ENCODE peak calls at places on chromosomes 5 and 9, in eight cellular contexts. C is colonic mucosa; D is Panc1; X is heart left ventricle; O is fibroblast of pulmonary artery; Z is CD8-positive, alpha-beta T cell; P is neural crest cell; V is choroid plexus epithelial cell. E is an unnamed sample.

GRCh38 chr9:116337015-116337414 is 183.4 kb downstream of the PAPPA start:
- DNase-seq in C (no peak), D (no peak), O (peak), X (no peak), V (peak), P (no peak), Z (no peak), E (no peak)

GRCh38 chr5:168898261-168898911 is 319.2 kb upstream of the PANK3 start:
- DNase-seq in V (no peak), O (no peak), P (no peak), Z (no peak), D (no peak), X (no peak), C (no peak), E (no peak)

GRCh38 chr9:110687497-110687896 is 18.9 kb downstream of the MUSK start:
- DNase-seq in X (no peak), D (no peak), O (no peak), C (no peak), P (no peak), Z (no peak), V (no peak), E (no peak)

GRCh38 chr9:3873818-3874217 is 348.0 kb upstream of the RFX3 start:
- DNase-seq in X (no peak), D (no peak), O (peak), C (no peak), P (no peak), Z (no peak), V (peak), E (no peak)

GRCh38 chr9:135090081-135090480 is 2.6 kb downstream of the OLFM1 start:
- DNase-seq in O (no peak), C (no peak), D (no peak), V (no peak), Z (no peak), P (no peak), X (no peak), E (no peak)

GRCh38 chr9:104269996-104270963 is 176.2 kb downstream of the SMC2 start:
- DNase-seq in C (no peak), P (no peak), Z (no peak), X (no peak), O (no peak), V (no peak), D (no peak), E (no peak)

GRCh38 chr9:72132052-72132451 is 17.2 kb upstream of the GDA start:
- DNase-seq in O (no peak), C (no peak), P (no peak), Z (no peak), V (no peak), X (no peak), D (no peak), E (no peak)

GRCh38 chr9:86043999-86044398 is 55.4 kb downstream of the GOLM1 start:
- DNase-seq in C (no peak), O (no peak), Z (no peak), X (no peak), P (no peak), D (no peak), V (no peak), E (no peak)

GRCh38 chr5:174825587-174825986 is 101.2 kb downstream of the MSX2 start:
- DNase-seq in O (no peak), Z (no peak), C (no peak), P (no peak), X (no peak), D (no peak), V (peak), E (no peak)

GRCh38 chr5:135696317-135696716 is 117.5 kb upstream of the CXCL14 start:
- DNase-seq in X (no peak), D (no peak), Z (no peak), P (no peak), V (no peak), O (no peak), C (no peak), E (no peak)

GRCh38 chr5:95422842-95423241 is 31.7 kb downstream of the FAM81B start:
- DNase-seq in P (no peak), O (peak), D (no peak), V (peak), X (no peak), C (no peak), Z (no peak), E (no peak)

GRCh38 chr5:172149073-172149472 is 39.0 kb downstream of the STK10 start:
- DNase-seq in O (peak), D (no peak), Z (no peak), V (peak), X (no peak), C (no peak), P (no peak), E (no peak)

GRCh38 chr9:137236238-137236935 is 4.7 kb upstream of the TUBB4B start:
- DNase-seq in X (peak), V (peak), D (no peak), Z (peak), O (peak), C (peak), P (peak), E (peak)

GRCh38 chr5:118435131-118435530 is 553.2 kb downstream of the DTWD2 start:
- DNase-seq in Z (no peak), P (no peak), D (no peak), X (no peak), C (no peak), O (no peak), V (no peak), E (no peak)

GRCh38 chr5:72065751-72066255 is 41.5 kb upstream of the MAP1B start:
- DNase-seq in Z (no peak), O (peak), P (peak), X (no peak), V (peak), C (no peak), D (no peak), E (no peak)

GRCh38 chr9:125700791-125701190 is 6.2 kb downstream of the MAPKAP1 start:
- DNase-seq in P (no peak), Z (no peak), V (no peak), C (no peak), O (no peak), X (no peak), D (no peak), E (no peak)

GRCh38 chr9:6959275-6960000 is 201.7 kb downstream of the KDM4C start:
- DNase-seq in P (no peak), Z (no peak), C (no peak), D (no peak), V (no peak), O (no peak), X (no peak), E (no peak)

DNA sequence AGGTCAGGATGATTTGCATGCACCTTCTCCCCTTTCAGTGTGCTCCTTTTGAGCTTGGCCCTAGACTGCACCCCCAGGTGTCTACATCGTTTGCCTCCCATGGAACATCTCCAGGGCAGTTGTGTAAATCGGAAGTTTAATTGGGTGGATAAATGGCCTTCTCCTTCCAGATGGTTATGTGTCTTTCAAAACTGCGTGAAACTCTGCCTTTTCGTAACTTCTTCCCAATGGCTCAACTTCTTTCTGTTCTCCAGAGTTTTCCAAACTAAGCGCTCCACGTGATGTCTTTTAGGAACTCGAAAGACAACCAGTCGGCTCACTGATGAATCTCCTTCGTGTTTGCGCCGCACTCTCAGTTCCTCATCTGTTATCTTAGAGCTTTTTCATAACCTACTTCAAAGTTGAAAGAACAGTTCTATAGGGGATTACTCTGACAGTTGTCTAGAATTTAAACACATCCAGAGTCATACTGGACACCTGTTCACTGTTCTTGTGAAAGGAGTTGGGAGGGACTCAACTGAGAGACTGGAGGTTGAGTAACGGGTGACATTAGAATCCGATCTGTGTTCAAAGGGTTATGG is 1.8 kb downstream of the ADAMTS19 start:
- DNase-seq in X (no peak), Z (no peak), D (no peak), P (no peak), O (no peak), C (no peak), V (no peak), E (no peak)
- TF ChIP-seq CTCF in X (no peak), Z (no peak), D (peak), P (peak), O (no peak), C (no peak), V (no peak), E (no peak)

DNA sequence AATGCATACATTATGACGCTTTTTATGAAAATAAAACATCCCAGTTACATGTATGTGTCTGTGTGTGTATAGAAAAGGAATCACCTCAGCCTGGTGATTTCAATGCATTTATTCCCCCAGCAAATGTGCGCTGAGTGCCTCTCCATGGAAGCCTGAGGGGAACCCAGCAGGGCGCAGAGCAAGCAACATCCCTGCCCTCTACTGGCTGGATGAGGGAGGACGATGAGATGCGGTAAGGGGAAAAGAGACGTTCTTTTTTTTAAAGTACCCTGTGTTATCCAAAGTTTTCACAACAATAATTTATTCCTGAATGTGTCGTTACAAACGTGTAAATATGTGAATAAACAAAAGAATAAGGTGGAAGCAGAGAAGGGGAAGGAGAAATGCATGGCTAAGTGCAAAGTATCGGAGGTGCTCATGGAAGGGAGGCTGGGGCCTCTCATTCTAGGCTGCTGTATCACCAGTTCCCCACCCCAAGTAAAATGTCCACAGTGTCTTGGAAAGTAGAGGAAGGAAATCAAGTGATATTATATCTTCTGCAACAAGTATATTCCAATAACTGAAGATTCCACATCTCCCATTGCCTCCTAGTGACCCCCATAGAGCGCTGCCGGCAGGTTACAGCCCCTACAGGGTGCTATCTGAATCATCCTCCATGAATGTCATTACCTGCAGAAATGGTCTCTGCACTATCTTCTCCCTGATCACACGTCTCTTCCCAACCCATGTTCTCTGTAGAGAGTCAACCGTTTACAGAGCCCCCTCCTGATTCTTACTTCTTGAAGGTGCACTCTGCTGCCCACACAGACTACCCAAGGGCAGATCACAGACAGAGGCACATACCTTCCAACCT is 13.0 kb upstream of the ABLIM3 start:
- DNase-seq in D (no peak), V (peak), X (no peak), C (no peak), O (peak), P (peak), Z (no peak), E (no peak)
- TF ChIP-seq CTCF in D (peak), V (peak), X (peak), C (peak), O (peak), P (peak), Z (peak), E (peak)

DNA sequence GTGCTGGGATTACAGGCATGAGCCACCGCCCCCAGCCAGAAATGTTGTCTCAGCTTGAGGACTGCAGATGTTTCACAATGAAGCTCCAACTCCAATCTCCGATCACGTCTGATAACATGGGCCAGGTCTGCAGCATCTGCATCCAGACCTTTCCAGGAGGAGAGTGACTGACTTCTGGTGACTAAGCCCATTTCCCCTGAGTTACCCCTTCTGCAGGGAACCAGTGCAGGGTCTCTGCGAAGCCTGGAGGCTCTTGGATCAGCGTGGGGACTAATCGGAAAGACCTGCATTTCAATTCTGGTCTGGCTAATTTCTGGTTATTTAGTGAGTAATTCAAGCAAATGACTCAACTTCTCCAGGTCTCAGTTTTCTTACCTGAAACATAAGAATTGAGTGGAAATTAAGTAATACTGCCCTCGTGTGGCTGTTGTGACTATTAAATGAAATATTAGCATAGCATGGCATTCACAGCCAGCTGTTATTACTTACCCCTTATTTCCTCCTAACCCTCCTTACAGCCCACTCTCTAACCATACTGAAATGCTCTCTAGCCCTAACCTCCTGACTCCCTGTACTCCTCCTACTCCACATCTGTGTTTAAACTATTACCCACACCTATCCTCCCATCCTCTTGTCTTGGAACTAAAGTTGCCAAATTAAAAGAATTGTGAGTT is 2.2 kb upstream of the GNPDA1 start:
- DNase-seq in V (peak), P (peak), X (no peak), O (peak), D (peak), C (peak), Z (no peak), E (peak)
- TF ChIP-seq CTCF in V (peak), P (peak), X (peak), O (peak), D (peak), C (peak), Z (peak), E (peak)

GRCh38 chr9:78962186-78962585 is 609.6 kb upstream of the TLE4 start:
- DNase-seq in D (no peak), O (no peak), C (no peak), P (no peak), X (no peak), V (no peak), Z (no peak), E (no peak)

GRCh38 chr9:78954286-78954685 is 617.5 kb upstream of the TLE4 start:
- DNase-seq in V (peak), D (no peak), Z (no peak), P (no peak), X (no peak), O (no peak), C (no peak), E (no peak)

GRCh38 chr9:78963911-78964310 is 607.9 kb upstream of the TLE4 start:
- DNase-seq in O (no peak), D (no peak), Z (no peak), P (no peak), C (no peak), X (no peak), V (no peak), E (no peak)

DNA sequence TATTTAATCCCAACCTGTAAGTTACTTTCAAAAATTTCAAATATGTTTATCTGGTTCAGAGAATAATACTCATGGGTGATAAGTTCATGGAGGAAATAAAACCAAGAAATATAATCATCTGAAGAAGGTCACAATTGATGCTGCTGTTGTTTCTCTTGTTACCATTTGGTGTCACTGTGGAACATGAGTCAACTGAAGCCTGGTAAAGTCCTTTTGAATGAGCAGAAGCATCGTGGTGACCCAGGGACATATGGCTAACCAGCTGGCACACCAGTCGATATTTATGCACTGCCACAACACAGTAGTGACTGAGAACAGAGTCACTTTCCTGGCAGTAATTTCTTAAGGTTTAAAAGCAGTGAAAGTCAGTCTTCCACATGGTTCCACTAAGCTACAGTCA is 612.9 kb upstream of the TLE4 start:
- DNase-seq in X (no peak), C (no peak), Z (no peak), P (no peak), V (peak), D (no peak), O (no peak), E (no peak)
- TF ChIP-seq CTCF in X (no peak), C (no peak), Z (no peak), P (peak), V (peak), D (peak), O (peak), E (peak)

DNA sequence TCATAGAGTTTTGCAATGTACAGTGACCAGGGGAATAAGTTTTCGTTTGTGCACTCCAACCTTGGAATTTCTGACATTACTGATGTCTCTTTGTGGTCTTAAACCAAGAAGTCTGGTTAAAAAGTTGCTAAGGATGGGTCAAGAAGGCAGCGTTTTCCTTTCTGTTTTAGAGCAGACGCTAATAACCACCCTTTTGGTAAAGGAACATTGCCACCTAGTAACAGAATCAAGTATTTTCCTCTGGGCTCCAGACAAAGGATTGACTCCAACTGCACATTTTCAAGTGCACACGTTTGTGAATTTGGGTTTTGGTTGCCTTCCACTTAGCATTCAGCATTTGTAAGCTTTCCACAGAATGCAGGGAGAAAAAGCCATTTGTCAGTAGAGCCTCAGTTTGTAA is 22.2 kb upstream of the CEP78 start:
- DNase-seq in C (no peak), D (no peak), O (peak), Z (no peak), V (peak), P (no peak), X (no peak), E (no peak)
- TF ChIP-seq CTCF in C (no peak), D (peak), O (peak), Z (peak), V (peak), P (peak), X (no peak), E (peak)

GRCh38 chr9:96029722-96030515 is 154.4 kb downstream of the ERCC6L2 start:
- DNase-seq in Z (no peak), O (no peak), V (no peak), D (no peak), C (no peak), P (no peak), X (no peak), E (no peak)

GRCh38 chr9:96027271-96028131 is 152.0 kb downstream of the ERCC6L2 start:
- DNase-seq in Z (no peak), O (no peak), P (peak), X (peak), C (no peak), D (no peak), V (no peak), E (no peak)

GRCh38 chr9:96026655-96027213 is 151.2 kb downstream of the ERCC6L2 start:
- DNase-seq in P (no peak), X (no peak), Z (no peak), D (no peak), O (no peak), V (no peak), C (no peak), E (no peak)

GRCh38 chr9:96022445-96023031 is 147.0 kb downstream of the ERCC6L2 start:
- DNase-seq in X (peak), V (no peak), P (peak), O (no peak), D (no peak), C (peak), Z (no peak), E (no peak)

GRCh38 chr9:96025995-96026572 is 150.6 kb downstream of the ERCC6L2 start:
- DNase-seq in V (no peak), X (no peak), Z (no peak), C (no peak), P (peak), O (no peak), D (no peak), E (no peak)
- TF ChIP-seq CTCF in V (peak), X (peak), Z (no peak), C (no peak), P (peak), O (peak), D (no peak), E (no peak)

E was measured in LNCaP clone FGC.